ENCODE peak calls at places on chromosomes 12 and 14, in eight cellular contexts. U is Panc1, P is transverse colon, M is GM23338, H is HCT116, G is upper lobe of left lung, S is endothelial cell of umbilical vein, C is suprapubic skin. W is an unnamed sample.

GRCh38 chr14:45261209-45261608 is 8.2 kb upstream of the MIS18BP1 start:
- DNase-seq in C (no peak), U (no peak), G (no peak), H (no peak), S (no peak), M (no peak), P (no peak), W (no peak)

GRCh38 chr12:78696267-78696666 is 168.3 kb upstream of the SYT1 start:
- DNase-seq in H (no peak), U (no peak), C (no peak), G (no peak), S (no peak), P (no peak), M (no peak), W (no peak)

GRCh38 chr12:29616664-29617409 is 119.4 kb upstream of the OVCH1 start:
- DNase-seq in U (peak), M (no peak), S (peak), H (peak), G (no peak), C (no peak), P (no peak), W (no peak)

GRCh38 chr14:104889374-104889755 is 24.3 kb downstream of the CEP170B start:
- DNase-seq in U (no peak), C (no peak), P (no peak), S (no peak), M (no peak), H (no peak), G (no peak), W (no peak)

GRCh38 chr12:126926023-126926600 is 1340.9 kb upstream of the TMEM132C start:
- DNase-seq in C (no peak), S (no peak), U (no peak), P (no peak), G (no peak), M (no peak), H (no peak), W (no peak)

GRCh38 chr12:1881301-1881700 is 37.2 kb downstream of the CACNA2D4 start:
- DNase-seq in U (no peak), P (no peak), H (no peak), S (no peak), C (no peak), G (no peak), M (no peak), W (peak)

GRCh38 chr14:71474291-71474690 is 457.9 kb upstream of the RGS6 start:
- DNase-seq in M (no peak), P (no peak), G (no peak), C (no peak), U (no peak), H (no peak), S (no peak), W (no peak)

GRCh38 chr12:113912761-113913295 is 53.3 kb downstream of the RBM19 start:
- DNase-seq in U (peak), S (peak), M (peak), H (peak), C (no peak), G (peak), P (peak), W (peak)

GRCh38 chr14:68789798-68790655 is 2.8 kb downstream of the ZFP36L1 start:
- DNase-seq in C (no peak), M (peak), S (peak), H (no peak), P (peak), G (no peak), U (no peak), W (no peak)

GRCh38 chr12:6386522-6386921 is 2.6 kb downstream of the LTBR start:
- DNase-seq in S (no peak), M (no peak), H (no peak), U (no peak), P (no peak), G (no peak), C (no peak), W (no peak)

GRCh38 chr14:103273847-103274615 is 60.0 kb upstream of the EIF5 start:
- DNase-seq in U (no peak), C (no peak), H (no peak), M (peak), S (no peak), G (no peak), P (no peak), W (peak)

GRCh38 chr12:6235499-6235898 is 35.3 kb downstream of the CD9 start:
- DNase-seq in M (no peak), G (peak), H (no peak), U (no peak), P (peak), C (no peak), S (peak), W (peak)

GRCh38 chr12:131139363-131140068 is 185.8 kb downstream of the ADGRD1 start:
- DNase-seq in M (no peak), P (no peak), U (no peak), H (no peak), G (no peak), C (no peak), S (no peak), W (no peak)

GRCh38 chr12:122793685-122794106 is 19.3 kb downstream of the CCDC62 start:
- DNase-seq in S (peak), G (no peak), H (peak), C (no peak), M (peak), U (peak), P (no peak), W (no peak)

GRCh38 chr14:36151335-36151734 is 25.2 kb downstream of the PTCSC3 start:
- DNase-seq in P (no peak), U (no peak), C (no peak), G (no peak), H (no peak), M (no peak), S (no peak), W (no peak)
- TF ChIP-seq POLR2AphosphoS5 in P (no peak), U (no peak), C (no peak), G (no peak), H (no peak), M (no peak), S (no peak), W (no peak)

DNA sequence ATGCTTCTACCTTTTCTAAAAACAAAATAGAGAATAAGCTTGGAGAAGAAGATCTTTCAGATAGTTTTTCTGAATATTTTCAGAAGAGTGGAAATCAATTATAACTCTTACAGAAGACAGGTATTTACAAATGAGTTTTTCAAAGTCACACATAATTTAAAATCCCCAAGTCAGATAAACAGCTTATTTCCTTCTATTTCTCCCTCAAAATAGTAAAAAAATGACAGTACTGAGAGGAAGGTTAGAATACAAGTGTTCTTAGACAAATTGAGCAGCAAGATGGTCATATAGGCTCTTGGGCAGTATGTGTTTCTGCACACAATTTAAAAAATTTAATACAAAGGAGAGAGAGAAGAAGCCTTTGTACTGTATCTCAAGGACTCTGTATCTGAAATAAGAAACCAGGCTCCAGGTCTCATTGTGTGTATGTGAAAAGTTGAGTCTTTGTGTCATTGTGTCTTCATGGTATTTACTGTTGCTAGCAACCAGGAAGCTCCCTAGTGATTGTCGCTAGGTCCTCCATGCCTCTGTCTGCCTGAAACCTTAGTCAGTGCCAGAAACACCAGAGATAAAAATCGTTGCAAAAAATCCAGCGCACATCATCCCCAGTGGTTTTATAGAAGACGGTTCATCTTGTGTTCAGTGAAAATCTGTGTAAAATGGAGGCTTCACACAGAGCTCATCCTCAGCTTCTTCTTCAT is 12.9 kb upstream of the TUBA1A start:
- DNase-seq in S (peak), U (no peak), P (no peak), C (no peak), M (peak), H (no peak), G (no peak), W (no peak)
- TF ChIP-seq POLR2AphosphoS5 in S (no peak), U (no peak), P (no peak), C (no peak), M (no peak), H (no peak), G (no peak), W (no peak)

GRCh38 chr14:76015191-76015590 is 29.6 kb downstream of the IFT43 start:
- DNase-seq in U (no peak), H (no peak), M (no peak), P (no peak), S (no peak), C (no peak), G (no peak), W (no peak)

GRCh38 chr14:76006253-76006652 is 20.7 kb downstream of the IFT43 start:
- DNase-seq in G (no peak), C (no peak), P (no peak), H (no peak), U (no peak), S (no peak), M (no peak), W (no peak)

GRCh38 chr14:76007852-76008251 is 22.3 kb downstream of the IFT43 start:
- DNase-seq in S (no peak), G (no peak), M (no peak), P (no peak), U (no peak), H (no peak), C (no peak), W (no peak)

GRCh38 chr14:76015668-76016067 is 30.1 kb downstream of the IFT43 start:
- DNase-seq in G (no peak), S (no peak), H (no peak), P (no peak), C (no peak), U (no peak), M (no peak), W (no peak)

DNA sequence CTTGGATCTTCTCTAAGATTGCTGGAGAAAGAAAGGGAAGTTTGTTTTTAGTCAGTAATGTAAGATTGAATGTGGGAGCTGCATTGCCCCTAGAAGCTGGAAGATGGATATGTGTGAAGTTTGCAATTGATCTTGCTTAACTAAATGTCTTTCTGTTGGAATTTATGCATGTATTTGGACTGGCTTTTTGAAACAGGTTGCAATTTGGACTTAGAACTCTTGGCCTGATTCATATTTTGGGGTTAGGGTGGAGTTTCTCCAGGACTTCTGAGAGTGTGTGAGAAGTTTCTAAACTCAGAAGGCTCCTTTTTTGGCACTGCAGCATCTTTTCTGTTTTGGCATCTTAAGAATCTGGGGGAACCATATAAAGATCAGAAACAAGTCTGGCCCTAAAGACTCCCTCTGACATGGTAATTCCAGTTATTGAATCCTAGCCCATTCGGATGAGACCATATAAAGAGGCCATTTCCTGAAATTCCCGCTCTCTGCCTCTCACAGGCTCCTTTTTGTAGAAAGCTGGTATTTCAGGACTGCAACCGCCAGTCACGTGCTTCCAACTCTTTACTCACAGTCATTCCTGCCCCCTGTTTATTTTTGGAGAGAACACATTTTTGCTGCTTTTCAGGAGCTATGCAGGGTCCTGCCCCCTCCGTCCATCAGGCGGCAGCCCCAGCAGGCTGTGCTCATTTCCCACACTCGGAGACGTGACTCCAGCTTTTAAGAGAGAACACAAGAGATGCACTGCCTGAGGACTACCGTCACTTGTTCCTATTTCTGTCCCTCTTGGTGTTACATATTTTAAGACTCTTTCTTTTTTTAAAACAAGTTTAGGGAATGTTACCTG is 26.6 kb downstream of the IFT43 start:
- DNase-seq in G (peak), P (no peak), M (peak), U (no peak), H (no peak), S (no peak), C (no peak), W (no peak)
- TF ChIP-seq POLR2AphosphoS5 in G (peak), P (no peak), M (no peak), U (no peak), H (no peak), S (no peak), C (no peak), W (no peak)

GRCh38 chr14:20808084-20808483 is 5.4 kb upstream of the RNASE1 start:
- DNase-seq in C (no peak), S (peak), H (no peak), M (no peak), G (no peak), U (no peak), P (no peak), W (no peak)
- TF ChIP-seq POLR2AphosphoS5 in C (no peak), S (no peak), H (no peak), M (no peak), G (no peak), U (no peak), P (no peak), W (no peak)

DNA sequence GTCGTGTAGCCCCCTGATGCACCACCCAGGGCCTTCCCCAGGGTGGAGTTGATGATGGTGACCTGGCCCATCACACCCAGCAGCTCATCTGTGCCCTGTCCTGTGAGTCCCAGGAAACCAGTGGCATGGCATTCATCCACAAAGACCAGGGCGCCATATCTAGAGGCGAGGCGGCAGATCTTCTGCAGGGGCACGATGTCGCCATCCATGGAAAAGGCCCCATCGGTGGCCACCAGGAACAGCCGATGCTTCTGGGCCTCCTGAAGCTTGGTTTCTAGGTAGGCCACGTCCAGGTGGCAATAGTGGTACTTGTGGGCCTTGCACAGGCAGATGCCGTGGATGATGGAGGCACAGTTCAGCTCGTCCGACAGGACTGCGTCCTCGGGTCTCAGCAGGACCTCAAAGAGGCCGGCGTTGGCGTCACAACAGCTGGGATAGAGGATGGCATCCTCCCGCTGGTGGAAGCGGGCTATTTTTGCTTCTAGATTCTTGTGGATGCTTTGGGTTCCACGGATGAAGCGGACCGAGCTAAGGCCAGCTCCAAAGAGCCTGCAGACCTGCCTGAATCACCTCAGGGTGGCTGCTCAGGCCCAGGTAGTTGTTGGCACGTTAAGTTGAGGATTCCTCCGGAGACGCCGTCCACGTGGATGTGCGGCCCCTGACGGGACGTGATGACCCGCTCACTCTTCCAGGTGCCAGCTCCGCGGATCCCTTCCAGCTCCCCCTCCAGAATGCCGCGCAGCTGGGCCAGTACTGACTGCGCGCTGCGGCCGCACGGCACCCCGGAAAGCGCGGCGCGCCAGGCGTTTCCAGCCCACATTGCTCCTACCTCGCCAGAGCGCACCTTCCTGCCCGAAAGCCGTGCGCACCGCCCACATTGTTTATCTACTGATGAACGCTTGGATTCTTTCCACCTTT is 47.0 kb downstream of the WDR89 start:
- DNase-seq in H (no peak), C (no peak), P (no peak), U (no peak), S (no peak), M (no peak), G (no peak), W (no peak)
- TF ChIP-seq POLR2AphosphoS5 in H (no peak), C (no peak), P (no peak), U (no peak), S (no peak), M (peak), G (no peak), W (no peak)

DNA sequence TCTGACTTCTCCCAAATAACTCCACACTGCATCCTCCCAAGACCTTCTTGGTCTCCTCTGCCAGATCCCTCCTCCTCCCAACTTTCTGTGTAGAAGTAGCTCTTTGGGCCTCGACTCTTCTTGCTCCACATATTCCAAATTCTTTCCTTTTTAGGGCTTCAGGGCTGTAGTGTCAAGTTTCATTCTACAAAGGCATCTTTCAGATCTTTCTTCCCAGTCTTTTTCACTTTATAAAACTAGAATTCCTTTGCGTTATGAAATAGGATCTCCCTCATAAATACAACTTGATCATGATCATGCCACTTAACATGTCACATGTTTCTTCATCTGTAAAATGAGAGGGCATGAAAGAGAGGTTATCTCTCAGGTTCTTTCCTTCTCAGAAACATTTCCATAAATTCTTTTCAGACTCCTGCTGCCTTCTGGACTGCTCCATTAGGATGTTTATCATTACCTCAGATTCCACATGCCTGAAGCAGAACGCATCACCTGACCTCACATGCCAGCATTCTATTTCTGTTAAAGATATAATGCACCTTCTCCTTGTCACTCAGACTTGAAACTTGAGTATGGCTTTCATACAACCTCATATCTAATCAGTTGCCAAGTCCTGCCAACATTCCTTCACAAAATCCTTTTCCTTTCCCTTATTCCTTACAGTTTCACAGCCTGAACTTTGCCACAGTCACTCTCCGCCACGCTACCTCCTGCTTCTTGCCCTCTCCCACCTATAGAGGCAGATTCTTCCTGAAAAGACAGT is 8.5 kb downstream of the SLC38A1 start:
- DNase-seq in S (peak), M (peak), G (no peak), H (no peak), C (no peak), P (no peak), U (no peak), W (no peak)
- TF ChIP-seq POLR2AphosphoS5 in S (peak), M (no peak), G (no peak), H (no peak), C (no peak), P (no peak), U (no peak), W (no peak)

DNA sequence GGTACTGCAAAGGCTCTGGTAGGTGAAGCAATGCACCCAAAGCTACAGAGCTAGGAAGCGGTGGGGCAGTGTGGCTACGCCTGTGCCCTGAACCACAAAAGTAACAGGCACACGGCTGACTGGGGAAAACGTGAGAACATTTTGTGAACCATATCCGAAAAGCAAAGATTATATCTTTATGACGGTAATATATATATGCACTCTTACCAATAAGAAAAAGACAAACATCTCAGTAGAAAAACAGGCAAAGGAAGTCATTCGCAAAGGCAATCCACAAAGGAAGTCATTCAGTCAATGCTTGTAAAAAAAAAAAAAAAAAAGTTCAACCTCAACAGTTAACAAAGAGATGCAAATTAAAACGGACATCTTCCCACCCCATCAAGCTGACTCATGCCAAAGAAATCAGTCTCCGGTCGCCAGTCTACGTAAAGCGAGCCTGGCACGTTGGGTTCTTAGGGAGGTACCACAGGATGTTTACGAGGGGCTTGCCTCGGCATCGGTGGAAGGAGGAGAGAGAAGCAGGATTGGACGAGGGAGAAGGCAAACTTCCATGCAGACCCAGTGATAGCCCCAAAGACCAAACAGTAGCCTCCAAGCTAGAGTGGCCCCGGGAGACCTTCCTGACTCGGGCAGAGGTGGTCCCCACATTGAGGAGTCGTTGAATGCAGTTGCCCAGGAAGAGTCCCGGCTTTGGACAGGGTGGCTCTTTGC is 39.4 kb upstream of the PPP2R5C start:
- DNase-seq in M (peak), S (peak), H (no peak), C (peak), G (peak), U (no peak), P (peak), W (no peak)
- TF ChIP-seq POLR2AphosphoS5 in M (no peak), S (peak), H (no peak), C (peak), G (peak), U (no peak), P (peak), W (no peak)